ENCODE peak calls at places on chromosomes 3 and 15, in six cellular contexts. Y, S, J, O, K and E are unnamed samples.

GRCh38 chr3:58661836-58662235 is 4.7 kb downstream of the FAM3D start:
- DNase-seq in Y (no peak), S (no peak), J (no peak), O (peak; percentile 49), K (no peak), E (no peak)

GRCh38 chr15:88764448-88764847 is 38.8 kb upstream of the ACAN start:
- DNase-seq in Y (no peak), S (no peak), J (no peak), O (no peak), K (no peak), E (no peak)

GRCh38 chr3:52446631-52447511 is 2.0 kb upstream of the SEMA3G start:
- DNase-seq in Y (peak; percentile 84), S (peak; percentile 42), J (peak; percentile 46), O (peak; percentile 72), K (peak; percentile 70), E (no peak)

GRCh38 chr15:68614621-68615035 is 35.8 kb downstream of the CORO2B start:
- DNase-seq in Y (no peak), S (no peak), J (no peak), O (no peak), K (no peak), E (no peak)

GRCh38 chr3:7166460-7166859 is 305.5 kb downstream of the GRM7 start:
- DNase-seq in Y (no peak), S (no peak), J (no peak), O (no peak), K (no peak), E (no peak)

GRCh38 chr3:54243262-54243931 is 121.0 kb downstream of the CACNA2D3 start:
- DNase-seq in Y (no peak), S (no peak), J (peak; percentile 7), O (no peak), K (no peak), E (no peak)

GRCh38 chr3:197398301-197398878 is 100.0 kb upstream of the DLG1 start:
- DNase-seq in Y (no peak), S (no peak), J (no peak), O (no peak), K (no peak), E (no peak)

GRCh38 chr15:22933641-22934061 is 46.5 kb downstream of the CYFIP1 start:
- DNase-seq in Y (peak; percentile 80), S (peak; percentile 14), J (no peak), O (no peak), K (no peak), E (no peak)

GRCh38 chr3:159804726-159805410 is 183.8 kb upstream of the IL12A start:
- DNase-seq in Y (peak; percentile 58), S (peak; percentile 92), J (peak; percentile 68), O (peak; percentile 73), K (peak; percentile 51), E (peak; percentile 79)

GRCh38 chr3:54836876-54837275 is 91.0 kb downstream of the LRTM1 start:
- DNase-seq in Y (no peak), S (no peak), J (peak; percentile 95), O (no peak), K (no peak), E (no peak)

GRCh38 chr3:126128504-126129407 is 44.8 kb upstream of the SLC41A3 start:
- DNase-seq in Y (no peak), S (no peak), J (no peak), O (no peak), K (peak; percentile 2), E (peak; percentile 65)

GRCh38 chr3:150721285-150722130 is 17.8 kb upstream of the ERICH6 start:
- DNase-seq in Y (peak; percentile 76), S (peak; percentile 70), J (peak; percentile 21), O (no peak), K (no peak), E (no peak)

GRCh38 chr3:58999134-58999778 is 50.6 kb downstream of the CFAP20DC start:
- DNase-seq in Y (no peak), S (peak; percentile 33), J (no peak), O (no peak), K (no peak), E (no peak)

GRCh38 chr15:40046721-40047412 is 7.9 kb upstream of the SRP14 start:
- DNase-seq in Y (no peak), S (peak; percentile 84), J (no peak), O (no peak), K (no peak), E (peak; percentile 72)

GRCh38 chr3:127417709-127418559 is 130.1 kb upstream of the PRR20G start:
- DNase-seq in Y (no peak), S (no peak), J (no peak), O (peak; percentile 11), K (peak; percentile 63), E (peak; percentile 65)

GRCh38 chr15:100787567-100787941 is 92.1 kb upstream of the ALDH1A3 start:
- DNase-seq in Y (no peak), S (no peak), J (no peak), O (no peak), K (no peak), E (peak; percentile 50)

GRCh38 chr15:100786139-100786531 is 93.5 kb upstream of the ALDH1A3 start:
- DNase-seq in Y (no peak), S (no peak), J (no peak), O (no peak), K (no peak), E (peak; percentile 22)

GRCh38 chr15:100788080-100788730 is 91.4 kb upstream of the ALDH1A3 start:
- DNase-seq in Y (no peak), S (no peak), J (no peak), O (no peak), K (no peak), E (peak; percentile 55)

GRCh38 chr15:100785181-100786138 is 94.2 kb upstream of the ALDH1A3 start:
- DNase-seq in Y (no peak), S (no peak), J (no peak), O (no peak), K (no peak), E (peak; percentile 54)

GRCh38 chr15:100786901-100787566 is 92.6 kb upstream of the ALDH1A3 start:
- DNase-seq in Y (no peak), S (no peak), J (no peak), O (no peak), K (no peak), E (peak; percentile 40)
- H3K4me3 ChIP-seq in Y (no peak overlapping the region), S (no peak overlapping the region), J (no peak overlapping the region), O (no peak overlapping the region), K (no peak overlapping the region), E (no peak overlapping the region)

DNA sequence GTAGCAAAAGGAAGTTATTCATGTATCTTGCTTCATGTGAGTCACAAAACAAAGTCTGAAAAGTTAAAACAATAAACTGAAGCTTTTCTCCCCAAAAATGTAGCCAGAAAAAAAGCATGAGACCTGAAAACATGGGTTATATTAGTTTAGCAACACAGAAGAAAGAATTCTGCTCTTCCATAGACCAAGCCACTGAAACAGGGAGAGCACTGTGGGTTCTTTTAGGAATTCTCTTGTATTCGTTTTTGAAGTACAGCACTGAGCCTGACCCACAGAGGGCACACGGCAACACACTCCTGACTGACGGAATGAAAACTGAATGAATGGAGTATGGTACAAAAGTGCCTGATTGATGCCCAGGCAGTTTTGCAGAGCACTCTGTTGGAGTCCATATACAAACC is 66.6 kb downstream of the TM4SF4 start:
- DNase-seq in Y (no peak), S (peak; percentile 71), J (no peak), O (no peak), K (no peak), E (no peak)
- TF ChIP-seq CTCF in Y (no peak), S (peak; percentile 20), J (no peak), O (no peak), K (no peak), E (no peak)

GRCh38 chr3:189727191-189727590 is 96.0 kb downstream of the TP63 start:
- DNase-seq in Y (no peak), S (no peak), J (no peak), O (no peak), K (no peak), E (no peak)
- H3K27ac ChIP-seq in Y (no peak overlapping the region), S (no peak overlapping the region), J (no peak overlapping the region), O (no peak overlapping the region), K (no peak overlapping the region), E (no peak overlapping the region)

DNA sequence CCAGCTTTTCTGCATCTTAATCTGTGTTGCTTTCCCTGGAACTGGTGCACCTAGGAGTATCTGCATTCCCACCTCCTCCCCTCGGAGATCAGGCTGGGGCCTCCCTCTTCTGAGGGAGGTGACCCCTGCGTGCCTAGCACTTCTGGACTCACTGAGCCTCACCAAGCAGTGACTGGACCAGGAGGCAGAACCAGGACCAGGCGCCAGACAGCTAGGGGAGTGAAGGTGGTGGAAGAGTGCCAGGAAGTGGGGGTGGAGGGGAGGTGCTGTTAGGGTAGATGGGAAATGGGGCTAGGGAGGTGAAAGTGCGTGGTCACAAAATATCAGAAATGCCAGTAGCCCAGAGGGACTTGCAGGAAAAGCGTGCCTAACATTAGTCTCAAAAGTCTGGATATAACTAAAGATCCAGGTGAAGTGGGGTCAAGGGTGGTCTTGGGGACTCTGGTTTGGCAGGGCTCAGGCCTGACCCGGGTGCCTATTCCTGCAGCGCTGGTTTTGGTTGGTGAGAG is 1.2 kb downstream of the DUOXA2 start:
- DNase-seq in Y (no peak), S (no peak), J (peak; percentile 94), O (no peak), K (no peak), E (no peak)
- H3K4me3 ChIP-seq in Y (no peak overlapping the region), S (no peak overlapping the region), J (no peak overlapping the region), O (no peak overlapping the region), K (no peak overlapping the region), E (no peak overlapping the region)